ENCODE peak calls at places on chromosome 3, in four cellular contexts. K is uterus, Y is ovary, J is Peyer's patch. F is an unnamed sample.

GRCh38 chr3:189626286-189626685 is 4.9 kb upstream of the TP63 start:
- DNase-seq in K (no peak), Y (no peak), J (no peak), F (no peak)

GRCh38 chr3:100129944-100130343 is 15.6 kb upstream of the FILIP1L start:
- DNase-seq in K (no peak), Y (no peak), J (no peak), F (no peak)

GRCh38 chr3:187063286-187064081 is 75.8 kb downstream of the RPL39L start:
- DNase-seq in K (no peak), Y (no peak), J (no peak), F (no peak)

GRCh38 chr3:162183440-162183839 is 686.8 kb downstream of the OTOL1 start:
- DNase-seq in K (no peak), Y (no peak), J (no peak), F (no peak)

GRCh38 chr3:38545983-38546382 is 49.8 kb downstream of the EXOG start:
- DNase-seq in K (no peak), Y (no peak), J (no peak), F (no peak)

GRCh38 chr3:150384517-150385212 is 23.4 kb upstream of the TSC22D2 start:
- DNase-seq in K (no peak), Y (no peak), J (no peak), F (no peak)

GRCh38 chr3:123757281-123757940 is 126.7 kb downstream of the MYLK start:
- DNase-seq in K (no peak), Y (no peak), J (no peak), F (no peak)

GRCh38 chr3:6799264-6799915 is 61.5 kb upstream of the GRM7 start:
- DNase-seq in K (no peak), Y (no peak), J (peak; percentile 49), F (no peak)

GRCh38 chr3:127038923-127039581 is 56.1 kb downstream of the PLXNA1 start:
- DNase-seq in K (no peak), Y (peak; percentile 22), J (peak; percentile 39), F (no peak)

GRCh38 chr3:138833908-138834358 is 795 bp downstream of the PIK3CB start:
- DNase-seq in K (no peak), Y (no peak), J (peak; percentile 51), F (peak; percentile 37)

GRCh38 chr3:66367979-66368378 is 132.8 kb downstream of the LRIG1 start:
- DNase-seq in K (no peak), Y (no peak), J (no peak), F (no peak)

GRCh38 chr3:42504334-42505202 is 2.1 kb downstream of the VIPR1 start:
- DNase-seq in K (peak; percentile 6), Y (no peak), J (peak; percentile 83), F (no peak)

GRCh38 chr3:42505849-42506410 is 3.5 kb downstream of the VIPR1 start:
- DNase-seq in K (peak; percentile 4), Y (no peak), J (peak; percentile 39), F (no peak)

GRCh38 chr3:42507252-42507651 is 4.8 kb downstream of the VIPR1 start:
- DNase-seq in K (no peak), Y (no peak), J (peak; percentile 81), F (no peak)

GRCh38 chr3:42503957-42504333 is 1.5 kb downstream of the VIPR1 start:
- DNase-seq in K (peak; percentile 3), Y (no peak), J (peak; percentile 48), F (no peak)

DNA sequence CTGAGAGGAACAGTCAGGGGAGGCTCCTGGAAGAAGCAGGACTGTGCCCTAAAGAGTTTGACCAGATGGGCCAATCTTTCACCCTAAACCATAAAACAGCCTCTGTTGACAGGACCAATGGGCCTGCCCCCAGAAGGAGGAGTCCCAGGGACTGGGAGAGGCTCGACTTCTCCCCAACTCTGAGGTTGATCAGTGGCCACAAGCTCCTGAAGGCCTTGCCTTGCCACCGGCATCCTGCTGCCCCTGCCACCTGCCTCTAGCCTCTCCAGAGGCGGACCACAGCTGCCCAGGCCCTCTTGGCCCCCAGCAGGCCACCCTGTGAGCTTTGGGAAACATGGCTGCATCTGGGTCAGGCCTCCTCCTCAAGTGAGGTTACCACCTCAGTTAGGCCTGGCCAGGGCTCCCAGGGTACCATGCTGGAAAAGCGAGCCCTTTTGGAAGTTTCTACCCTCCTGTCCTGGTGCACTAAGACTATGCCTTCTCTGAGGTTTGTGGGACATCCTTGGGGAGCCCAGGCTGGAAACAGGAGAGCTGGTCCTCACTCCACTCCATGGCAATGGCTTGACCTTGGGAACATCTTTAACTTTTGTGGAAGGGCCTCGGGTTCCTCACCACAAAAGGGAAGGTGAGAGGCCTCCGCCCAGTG is 2.9 kb downstream of the VIPR1 start:
- DNase-seq in K (peak; percentile 5), Y (no peak), J (peak; percentile 79), F (no peak)
- TF ChIP-seq POLR2A in K (no peak), Y (no peak), J (peak; percentile 80), F (no peak)

GRCh38 chr3:160948273-160948672 is 156.9 kb downstream of the B3GALNT1 start:
- DNase-seq in K (no peak), Y (no peak), J (no peak), F (no peak)
- TF ChIP-seq POLR2A in K (no peak), Y (no peak), J (no peak), F (no peak)

DNA sequence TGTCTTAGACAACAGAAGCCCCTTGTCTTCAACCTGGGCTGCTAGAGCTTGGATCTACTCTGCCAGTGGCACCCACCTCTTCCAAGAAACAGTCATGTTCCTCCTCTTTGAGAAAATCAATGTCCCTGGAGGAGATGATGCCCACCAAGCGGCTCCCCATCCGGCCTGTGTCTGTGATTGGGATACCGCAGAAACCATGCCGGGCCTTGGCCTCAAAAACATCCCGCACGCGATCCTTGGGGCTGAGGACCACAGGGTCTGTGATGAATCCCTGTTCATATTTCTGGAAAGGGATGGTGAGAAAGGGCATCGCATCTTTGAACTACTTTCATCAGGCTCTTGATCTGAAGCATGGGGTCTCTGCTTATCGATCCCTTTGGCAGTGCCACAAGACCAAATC is 1.6 kb downstream of the IMPDH2 start:
- DNase-seq in K (no peak), Y (no peak), J (no peak), F (no peak)
- TF ChIP-seq POLR2A in K (no peak), Y (no peak), J (no peak), F (peak; percentile 31)

GRCh38 chr3:51942603-51943450 is 664 bp downstream of the PARP3 start:
- DNase-seq in K (peak; percentile 52), Y (peak; percentile 62), J (peak; percentile 80), F (peak; percentile 91)

GRCh38 chr3:51941447-51941797 is 282 bp downstream of the RRP9 start:
- DNase-seq in K (no peak), Y (no peak), J (no peak), F (no peak)

GRCh38 chr3:51943451-51944391 is 1.6 kb downstream of the PARP3 start:
- DNase-seq in K (no peak), Y (peak; percentile 51), J (no peak), F (no peak)

GRCh38 chr3:51940648-51941421 is 869 bp downstream of the RRP9 start:
- DNase-seq in K (no peak), Y (no peak), J (no peak), F (no peak)

DNA sequence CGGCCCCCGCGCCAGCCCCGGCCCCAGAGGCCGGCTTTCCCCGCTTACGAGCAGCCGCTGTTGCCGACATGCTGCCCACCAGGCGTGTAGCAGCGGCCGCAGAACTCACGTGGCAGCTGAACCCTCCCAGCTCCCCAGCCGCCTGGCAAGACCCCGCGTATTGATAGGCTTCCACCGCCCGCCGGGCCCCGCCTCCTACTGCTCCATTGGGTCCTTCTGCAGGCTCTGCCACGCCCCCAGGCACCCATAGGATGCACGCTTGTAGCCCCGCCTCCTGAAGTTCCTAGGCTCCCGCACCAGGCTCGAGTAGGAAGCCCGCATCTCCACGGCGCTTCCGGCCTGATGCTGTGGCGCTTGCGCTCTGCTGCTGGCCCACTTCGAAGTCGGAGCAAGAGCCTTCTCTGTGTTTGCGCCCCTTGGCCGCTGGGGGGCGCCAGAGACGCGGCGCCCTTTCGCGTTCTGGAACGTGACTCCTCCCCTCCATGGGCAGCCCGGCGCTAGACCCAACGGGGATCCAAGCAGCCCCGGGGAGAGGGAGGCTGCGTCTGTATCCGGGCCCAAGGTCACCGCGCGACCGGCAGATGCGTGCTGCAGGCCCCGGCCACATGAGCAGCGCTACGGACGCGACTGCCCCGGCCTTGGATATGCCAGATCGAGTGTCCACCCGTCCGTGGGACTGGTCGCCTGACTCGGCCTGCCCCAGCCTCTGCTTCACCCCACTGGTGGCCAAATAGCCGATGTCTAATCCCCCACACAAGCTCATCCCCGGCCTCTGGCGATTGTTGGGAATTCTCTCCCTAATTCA is at the start of the genes PARP3 and RRP9:
- DNase-seq in K (peak; percentile 100), Y (peak; percentile 100), J (peak; percentile 100), F (peak; percentile 99)
- TF ChIP-seq POLR2A in K (peak; percentile 50), Y (peak; percentile 33), J (peak; percentile 79), F (peak; percentile 82)

GRCh38 chr3:80190051-80190450 is 422.3 kb upstream of the ROBO1 start:
- DNase-seq in K (no peak), Y (no peak), J (no peak), F (no peak)
- TF ChIP-seq POLR2A in K (no peak), Y (no peak), J (no peak), F (no peak)

F was measured in H54.